ENCODE peak calls at places on chromosome 11, in seven cellular contexts. One of them, this sample, is unnamed.

GRCh38 chr11:58576792-58577440 is 1.3 kb upstream of the LPXN start:
- DNase-seq in A549: no peak
- DNase-seq in ureter: no peak
- DNase-seq in fibroblast of lung: peak
- DNase-seq in cardiac fibroblast: peak
- DNase-seq in fibroblast of villous mesenchyme: peak
- DNase-seq in T-cell: no peak
- DNase-seq in this sample: no peak

GRCh38 chr11:48049036-48049435 is 68.7 kb downstream of the PTPRJ start:
- DNase-seq in fibroblast of villous mesenchyme: no peak
- DNase-seq in fibroblast of lung: no peak
- DNase-seq in A549: no peak
- DNase-seq in T-cell: no peak
- DNase-seq in ureter: no peak
- DNase-seq in cardiac fibroblast: no peak
- DNase-seq in this sample: no peak

GRCh38 chr11:68471360-68472340 is 11.1 kb downstream of the PPP6R3 start:
- DNase-seq in fibroblast of lung: no peak
- DNase-seq in ureter: no peak
- DNase-seq in A549: no peak
- DNase-seq in T-cell: peak
- DNase-seq in cardiac fibroblast: peak
- DNase-seq in fibroblast of villous mesenchyme: peak
- DNase-seq in this sample: no peak

GRCh38 chr11:16606784-16607674 is 131.4 kb upstream of the C11orf58 start:
- DNase-seq in cardiac fibroblast: no peak
- DNase-seq in A549: no peak
- DNase-seq in ureter: peak
- DNase-seq in T-cell: no peak
- DNase-seq in fibroblast of lung: peak
- DNase-seq in fibroblast of villous mesenchyme: peak
- DNase-seq in this sample: no peak

GRCh38 chr11:119729581-119730346 is 764 bp upstream of the NECTIN1 start:
- DNase-seq in cardiac fibroblast: peak
- DNase-seq in A549: peak
- DNase-seq in fibroblast of villous mesenchyme: peak
- DNase-seq in ureter: peak
- DNase-seq in T-cell: no peak
- DNase-seq in fibroblast of lung: peak
- DNase-seq in this sample: no peak

GRCh38 chr11:9565822-9566560 is 7.5 kb upstream of the WEE1 start:
- DNase-seq in fibroblast of villous mesenchyme: peak
- DNase-seq in T-cell: no peak
- DNase-seq in ureter: peak
- DNase-seq in cardiac fibroblast: peak
- DNase-seq in fibroblast of lung: peak
- DNase-seq in A549: peak
- DNase-seq in this sample: peak

GRCh38 chr11:17811416-17811815 is 76.8 kb downstream of the KCNC1 start:
- DNase-seq in A549: no peak
- DNase-seq in fibroblast of lung: no peak
- DNase-seq in ureter: no peak
- DNase-seq in fibroblast of villous mesenchyme: no peak
- DNase-seq in cardiac fibroblast: no peak
- DNase-seq in T-cell: no peak
- DNase-seq in this sample: no peak

GRCh38 chr11:106304274-106304673 is 226.8 kb downstream of the AASDHPPT start:
- DNase-seq in cardiac fibroblast: peak
- DNase-seq in fibroblast of lung: peak
- DNase-seq in fibroblast of villous mesenchyme: peak
- DNase-seq in T-cell: no peak
- DNase-seq in A549: no peak
- DNase-seq in ureter: no peak
- DNase-seq in this sample: no peak

GRCh38 chr11:118618991-118619375 is 11.6 kb downstream of the PHLDB1 start:
- DNase-seq in fibroblast of lung: peak
- DNase-seq in cardiac fibroblast: peak
- DNase-seq in T-cell: no peak
- DNase-seq in A549: no peak
- DNase-seq in fibroblast of villous mesenchyme: peak
- DNase-seq in ureter: no peak
- DNase-seq in this sample: no peak

GRCh38 chr11:393219-394033 is 583 bp upstream of the PKP3 start:
- DNase-seq in fibroblast of villous mesenchyme: peak
- DNase-seq in T-cell: no peak
- DNase-seq in A549: peak
- DNase-seq in cardiac fibroblast: peak
- DNase-seq in ureter: peak
- DNase-seq in fibroblast of lung: peak
- DNase-seq in this sample: no peak

GRCh38 chr11:106854429-106854828 is 163.8 kb downstream of the GUCY1A2 start:
- DNase-seq in T-cell: no peak
- DNase-seq in cardiac fibroblast: no peak
- DNase-seq in fibroblast of villous mesenchyme: no peak
- DNase-seq in ureter: no peak
- DNase-seq in A549: no peak
- DNase-seq in fibroblast of lung: no peak
- DNase-seq in this sample: no peak

GRCh38 chr11:1196516-1197391 is 26.1 kb upstream of the MUC5B start:
- DNase-seq in cardiac fibroblast: no peak
- DNase-seq in fibroblast of villous mesenchyme: no peak
- DNase-seq in T-cell: no peak
- DNase-seq in A549: no peak
- DNase-seq in fibroblast of lung: no peak
- DNase-seq in ureter: no peak
- DNase-seq in this sample: no peak

GRCh38 chr11:108496643-108497256 is 1.4 kb downstream of the POGLUT3 start:
- DNase-seq in fibroblast of villous mesenchyme: peak
- DNase-seq in ureter: no peak
- DNase-seq in fibroblast of lung: peak
- DNase-seq in A549: no peak
- DNase-seq in cardiac fibroblast: peak
- DNase-seq in T-cell: no peak
- DNase-seq in this sample: no peak

GRCh38 chr11:10728779-10729472 is 22.1 kb upstream of the CTR9 start:
- DNase-seq in fibroblast of villous mesenchyme: peak
- DNase-seq in A549: no peak
- DNase-seq in T-cell: no peak
- DNase-seq in ureter: no peak
- DNase-seq in cardiac fibroblast: no peak
- DNase-seq in fibroblast of lung: peak
- DNase-seq in this sample: no peak

GRCh38 chr11:37786214-37786755 is 1188.2 kb upstream of the RAG2 start:
- DNase-seq in ureter: no peak
- DNase-seq in A549: no peak
- DNase-seq in fibroblast of villous mesenchyme: no peak
- DNase-seq in fibroblast of lung: peak
- DNase-seq in T-cell: no peak
- DNase-seq in cardiac fibroblast: peak
- DNase-seq in this sample: no peak

GRCh38 chr11:79466411-79466810 is 25.6 kb upstream of the TENM4 start:
- DNase-seq in fibroblast of villous mesenchyme: peak
- DNase-seq in fibroblast of lung: peak
- DNase-seq in cardiac fibroblast: peak
- DNase-seq in ureter: no peak
- DNase-seq in A549: no peak
- DNase-seq in T-cell: no peak
- DNase-seq in this sample: no peak

GRCh38 chr11:35583126-35583525 is 35.1 kb upstream of the FJX1 start:
- DNase-seq in ureter: no peak
- DNase-seq in A549: no peak
- DNase-seq in T-cell: no peak
- DNase-seq in fibroblast of villous mesenchyme: peak
- DNase-seq in cardiac fibroblast: peak
- DNase-seq in fibroblast of lung: peak
- DNase-seq in this sample: no peak

GRCh38 chr11:109425554-109425953 is 3.6 kb downstream of the C11orf87 start:
- DNase-seq in fibroblast of villous mesenchyme: no peak
- DNase-seq in ureter: no peak
- DNase-seq in T-cell: no peak
- DNase-seq in cardiac fibroblast: peak
- DNase-seq in A549: no peak
- DNase-seq in fibroblast of lung: no peak
- DNase-seq in this sample: no peak

GRCh38 chr11:122751298-122752070 is 86.8 kb upstream of the CRTAM start:
- DNase-seq in A549: no peak
- DNase-seq in cardiac fibroblast: peak
- DNase-seq in fibroblast of villous mesenchyme: no peak
- DNase-seq in fibroblast of lung: peak
- DNase-seq in T-cell: no peak
- DNase-seq in ureter: no peak
- DNase-seq in this sample: no peak

GRCh38 chr11:3132271-3132781 is 32.8 kb downstream of the OSBPL5 start:
- DNase-seq in fibroblast of lung: no peak
- DNase-seq in T-cell: no peak
- DNase-seq in ureter: no peak
- DNase-seq in A549: no peak
- DNase-seq in cardiac fibroblast: no peak
- DNase-seq in fibroblast of villous mesenchyme: no peak
- DNase-seq in this sample: no peak

GRCh38 chr11:126026579-126026978 is 36.1 kb downstream of the CDON start:
- DNase-seq in cardiac fibroblast: no peak
- DNase-seq in fibroblast of lung: peak
- DNase-seq in fibroblast of villous mesenchyme: no peak
- DNase-seq in A549: no peak
- DNase-seq in T-cell: no peak
- DNase-seq in ureter: no peak
- DNase-seq in this sample: no peak

GRCh38 chr11:10414659-10415058 is 40.4 kb upstream of the AMPD3 start:
- DNase-seq in fibroblast of villous mesenchyme: peak
- DNase-seq in A549: no peak
- DNase-seq in T-cell: no peak
- DNase-seq in ureter: no peak
- DNase-seq in fibroblast of lung: peak
- DNase-seq in cardiac fibroblast: peak
- DNase-seq in this sample: no peak

GRCh38 chr11:15565846-15566245 is 451.1 kb downstream of the INSC start:
- DNase-seq in A549: no peak
- DNase-seq in fibroblast of villous mesenchyme: no peak
- DNase-seq in ureter: no peak
- DNase-seq in fibroblast of lung: no peak
- DNase-seq in cardiac fibroblast: no peak
- DNase-seq in T-cell: no peak
- DNase-seq in this sample: no peak

GRCh38 chr11:95239871-95240648 is 9.1 kb upstream of the SESN3 start:
- DNase-seq in A549: no peak
- DNase-seq in ureter: no peak
- DNase-seq in fibroblast of villous mesenchyme: no peak
- DNase-seq in cardiac fibroblast: no peak
- DNase-seq in fibroblast of lung: no peak
- DNase-seq in T-cell: no peak
- DNase-seq in this sample: no peak

GRCh38 chr11:45259607-45260006 is 26.5 kb downstream of the SYT13 start:
- DNase-seq in fibroblast of lung: no peak
- DNase-seq in A549: peak
- DNase-seq in fibroblast of villous mesenchyme: no peak
- DNase-seq in T-cell: no peak
- DNase-seq in ureter: peak
- DNase-seq in cardiac fibroblast: no peak
- DNase-seq in this sample: no peak

GRCh38 chr11:11787305-11788066 is 54.3 kb upstream of the USP47 start:
- DNase-seq in fibroblast of lung: peak
- DNase-seq in ureter: peak
- DNase-seq in A549: peak
- DNase-seq in fibroblast of villous mesenchyme: peak
- DNase-seq in T-cell: peak
- DNase-seq in cardiac fibroblast: peak
- DNase-seq in this sample: peak

GRCh38 chr11:119352857-119353260 is 6.4 kb upstream of the MFRP start:
- DNase-seq in ureter: no peak
- DNase-seq in fibroblast of villous mesenchyme: no peak
- DNase-seq in A549: no peak
- DNase-seq in fibroblast of lung: peak
- DNase-seq in cardiac fibroblast: peak
- DNase-seq in T-cell: no peak
- DNase-seq in this sample: no peak

GRCh38 chr11:67437082-67437821 is at the start of gene PTPRCAP:
- DNase-seq in fibroblast of lung: no peak
- DNase-seq in fibroblast of villous mesenchyme: no peak
- DNase-seq in cardiac fibroblast: no peak
- DNase-seq in ureter: no peak
- DNase-seq in T-cell: peak
- DNase-seq in A549: no peak
- DNase-seq in this sample: peak

GRCh38 chr11:93031386-93031785 is 61.9 kb downstream of the MTNR1B start:
- DNase-seq in cardiac fibroblast: peak
- DNase-seq in ureter: no peak
- DNase-seq in A549: no peak
- DNase-seq in fibroblast of villous mesenchyme: peak
- DNase-seq in T-cell: no peak
- DNase-seq in fibroblast of lung: no peak
- DNase-seq in this sample: no peak

GRCh38 chr11:105757107-105757506 is 147.2 kb downstream of the GRIA4 start:
- DNase-seq in A549: no peak
- DNase-seq in ureter: no peak
- DNase-seq in cardiac fibroblast: no peak
- DNase-seq in T-cell: no peak
- DNase-seq in fibroblast of villous mesenchyme: no peak
- DNase-seq in fibroblast of lung: no peak
- DNase-seq in this sample: no peak